ENCODE peak calls at places on chromosome 17, in eight cellular contexts. Q is thoracic aorta, X is IMR-90, C is lung, T is heart left ventricle, W is lower lobe of right lung, S is cardiac muscle cell, O is HCT116. H is an unnamed sample. For H3K36me3, the result is how much of the 10 kb centered on the place peaks cover.

GRCh38 chr17:4949321-4950074 is 1.2 kb upstream of the PFN1 start:
- DNase-seq in S (peak), Q (no peak), T (peak), X (peak), W (peak), O (peak), C (peak), H (peak)

GRCh38 chr17:49616546-49617205 is 41.0 kb downstream of the NXPH3 start:
- DNase-seq in T (peak), S (no peak), O (no peak), X (no peak), Q (no peak), C (peak), W (no peak), H (no peak)

GRCh38 chr17:7982171-7982570 is 20.2 kb upstream of the GUCY2D start:
- DNase-seq in O (no peak), Q (no peak), W (no peak), X (peak), T (no peak), S (no peak), C (no peak), H (peak)

GRCh38 chr17:76408037-76408849 is 23.8 kb downstream of the SPHK1 start:
- DNase-seq in Q (no peak), X (peak), S (peak), O (peak), T (peak), W (peak), C (peak), H (no peak)

GRCh38 chr17:17672453-17673368 is 8.5 kb upstream of the RAI1 start:
- DNase-seq in O (no peak), X (no peak), T (no peak), W (no peak), C (no peak), Q (no peak), S (no peak), H (no peak)

GRCh38 chr17:8925808-8926207 is 39.7 kb downstream of the PIK3R5 start:
- DNase-seq in Q (no peak), O (no peak), C (no peak), T (no peak), X (no peak), W (no peak), S (no peak), H (no peak)

GRCh38 chr17:68821860-68822693 is 133.1 kb downstream of the ABCA8 start:
- DNase-seq in C (no peak), S (peak), O (peak), W (no peak), Q (no peak), T (no peak), X (peak), H (no peak)

GRCh38 chr17:83145831-83146230 is 66.4 kb downstream of the METRNL start:
- DNase-seq in X (no peak), T (no peak), O (no peak), W (no peak), C (peak), Q (no peak), S (no peak), H (peak)

GRCh38 chr17:36944488-36945040 is 4.2 kb upstream of the AATF start:
- DNase-seq in Q (no peak), X (no peak), C (no peak), O (no peak), W (no peak), T (no peak), S (no peak), H (no peak)

GRCh38 chr17:4974064-4974670 is 6.5 kb upstream of the SPAG7 start:
- DNase-seq in T (peak), C (no peak), S (peak), Q (no peak), W (no peak), X (no peak), O (no peak), H (no peak)

GRCh38 chr17:68290955-68291835 is at the start of the genes ARSG and SLC16A6:
- DNase-seq in Q (no peak), X (peak), O (peak), W (peak), T (peak), C (peak), S (peak), H (no peak)

GRCh38 chr17:55795098-55795497 is 44.2 kb downstream of the PCTP start:
- DNase-seq in S (no peak), O (no peak), W (no peak), Q (no peak), C (no peak), X (no peak), T (no peak), H (no peak)

GRCh38 chr17:8941520-8941919 is 24.0 kb downstream of the PIK3R5 start:
- DNase-seq in W (peak), X (no peak), S (no peak), Q (no peak), T (no peak), O (no peak), C (no peak), H (no peak)

GRCh38 chr17:1509255-1509943 is 7.0 kb downstream of the INPP5K start:
- DNase-seq in C (no peak), O (no peak), X (no peak), S (no peak), W (no peak), T (no peak), Q (no peak), H (no peak)

GRCh38 chr17:42809250-42809649 is 10.6 kb downstream of the CNTD1 start:
- DNase-seq in X (peak), C (no peak), O (no peak), W (no peak), T (no peak), Q (no peak), S (no peak), H (no peak)

GRCh38 chr17:49910858-49911204 is 58.2 kb upstream of the DLX4 start:
- DNase-seq in O (no peak), W (no peak), T (no peak), Q (no peak), S (no peak), C (no peak), X (no peak), H (no peak)

GRCh38 chr17:34852141-34852540 is 109.1 kb downstream of the CCT6B start:
- DNase-seq in S (no peak), T (no peak), O (no peak), Q (no peak), W (no peak), C (no peak), X (no peak), H (no peak)

GRCh38 chr17:2050246-2050866 is 4.5 kb upstream of the HIC1 start:
- DNase-seq in C (no peak), O (peak), S (peak), W (peak), X (peak), Q (no peak), T (peak), H (peak)

GRCh38 chr17:50127661-50128361 is 2.1 kb downstream of the SAMD14 start:
- DNase-seq in T (no peak), W (no peak), Q (no peak), O (no peak), C (no peak), X (peak), S (no peak), H (no peak)

GRCh38 chr17:28727727-28728363 is 743 bp upstream of the NEK8 start:
- DNase-seq in X (peak), C (peak), S (peak), O (peak), Q (no peak), W (peak), T (peak), H (no peak)

GRCh38 chr17:34252138-34252889 is 2.8 kb upstream of the CCL2 start:
- DNase-seq in T (peak), O (no peak), X (peak), W (peak), S (peak), Q (peak), C (peak), H (peak)

GRCh38 chr17:77468897-77469296 is 328.1 kb downstream of the SEC14L1 start:
- DNase-seq in C (no peak), X (no peak), O (no peak), Q (no peak), S (no peak), T (peak), W (no peak), H (no peak)
- H3K36me3 ChIP-seq in C (under half), X (under half), O (under half), Q (under half), S (under half), T (under half), W (under half), H (under half)

DNA sequence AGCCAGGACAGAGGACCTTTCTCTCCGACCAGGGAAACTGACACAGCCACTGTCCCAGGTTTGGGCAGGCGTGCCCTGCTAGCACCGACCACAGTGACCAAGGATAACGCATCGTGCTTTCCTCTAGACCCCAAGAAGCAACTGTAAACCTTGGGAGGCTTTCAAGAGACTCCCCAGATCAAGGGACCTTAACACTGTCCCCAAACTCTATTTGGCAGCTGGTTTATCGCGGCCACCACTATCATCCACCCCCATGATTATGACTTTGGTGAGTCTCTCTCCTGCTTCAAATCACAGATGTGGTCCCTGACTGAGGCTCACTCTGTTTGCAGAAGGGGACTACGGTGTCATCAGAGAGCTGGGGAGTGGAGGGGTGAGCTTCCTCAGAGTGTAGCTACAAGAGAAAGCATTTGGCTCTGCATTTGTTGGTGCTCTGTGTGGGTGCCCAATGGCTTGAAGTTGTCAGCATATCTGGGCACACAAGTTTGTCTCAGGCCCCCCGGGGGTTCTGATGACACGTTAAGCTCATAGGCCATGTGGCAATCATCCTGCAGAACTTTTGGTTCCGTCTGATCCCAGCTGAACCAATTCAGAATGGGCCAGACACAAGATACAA is 408.0 kb downstream of the SLC39A11 start:
- DNase-seq in C (no peak), Q (no peak), W (no peak), X (no peak), T (no peak), O (no peak), S (no peak), H (no peak)
- H3K27ac ChIP-seq in C (peak), Q (no peak), W (peak), X (peak), T (no peak), O (peak), S (no peak), H (no peak)

DNA sequence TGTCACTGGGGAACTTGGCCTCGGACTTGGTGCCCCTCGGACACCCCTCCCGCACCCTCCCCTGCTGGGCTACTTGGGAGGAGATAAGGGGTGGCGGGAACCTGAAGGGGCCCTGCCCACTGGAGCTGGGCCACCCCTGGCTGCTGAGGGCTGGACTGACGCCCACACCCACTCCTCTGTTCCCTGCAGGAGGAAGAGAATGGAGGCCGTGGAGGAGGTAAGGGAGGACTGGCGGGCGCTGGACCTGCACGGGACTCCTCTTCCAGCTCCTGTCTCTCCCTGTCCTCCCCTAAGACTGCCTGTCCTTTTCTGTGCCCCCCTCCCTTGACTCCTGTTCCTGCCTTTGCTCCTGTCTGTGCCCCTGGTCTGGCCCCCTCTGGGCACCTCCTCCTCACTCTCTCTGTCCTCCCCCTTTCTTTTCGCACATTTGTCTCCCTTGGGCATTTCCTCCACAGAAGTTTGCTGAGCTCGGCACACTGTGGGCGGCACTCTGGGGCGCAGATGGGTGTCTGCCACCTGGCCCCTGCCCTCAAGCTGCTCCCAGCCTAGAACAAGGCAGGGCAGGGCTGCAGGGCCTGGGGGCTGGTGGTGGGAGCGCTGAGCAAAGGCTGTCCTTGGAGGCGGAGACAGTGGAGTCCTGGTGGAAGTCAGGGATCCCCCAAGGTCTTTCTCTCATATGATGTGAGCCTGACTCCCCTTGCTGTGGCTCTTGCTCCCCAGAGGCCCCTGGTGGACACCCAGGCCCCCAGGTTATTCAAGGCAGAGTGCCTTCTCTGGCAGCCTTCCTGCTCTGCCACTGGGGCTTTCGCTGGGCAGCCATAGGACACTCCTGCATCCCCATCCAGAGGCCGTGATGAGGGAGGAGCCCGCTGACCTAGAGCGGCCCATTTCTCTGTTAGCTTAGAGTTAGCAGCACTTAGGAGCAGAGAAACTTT is 32.7 kb downstream of the ARHGAP23 start:
- DNase-seq in S (no peak), W (no peak), Q (no peak), X (no peak), O (no peak), C (no peak), T (no peak), H (no peak)
- H3K36me3 ChIP-seq in S (under half), W (under half), Q (under half), X (half or more), O (under half), C (under half), T (under half), H (half or more)

GRCh38 chr17:46122486-46122871 is 70.8 kb downstream of the KANSL1 start:
- DNase-seq in Q (no peak), C (no peak), T (no peak), X (no peak), O (no peak), W (no peak), S (no peak), H (no peak)
- H3K27ac ChIP-seq in Q (no peak), C (no peak), T (no peak), X (no peak), O (no peak), W (no peak), S (peak), H (no peak)

DNA sequence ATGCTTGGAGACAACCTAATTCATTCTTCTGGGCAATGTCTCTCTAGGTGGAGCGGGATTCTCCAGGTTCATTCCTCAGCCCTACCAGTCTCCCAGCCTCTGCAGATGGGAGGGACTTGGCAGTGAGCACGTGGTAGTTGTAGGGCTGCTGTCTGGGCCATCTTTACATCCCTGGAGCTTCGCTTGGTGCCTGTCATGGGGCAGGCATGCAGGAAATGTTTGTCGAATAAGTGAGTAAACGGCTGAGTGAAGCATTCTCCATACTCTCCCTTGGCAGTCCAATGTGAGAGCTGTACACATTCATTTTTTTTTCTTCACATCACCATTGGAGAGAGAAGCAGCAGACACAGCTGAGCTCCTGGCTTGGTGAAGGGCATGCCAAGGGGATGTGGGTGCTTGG is 387.5 kb downstream of the UTP18 start:
- DNase-seq in W (no peak), O (no peak), S (no peak), Q (no peak), X (no peak), T (no peak), C (no peak), H (no peak)
- H3K36me3 ChIP-seq in W (under half), O (under half), S (under half), Q (under half), X (under half), T (under half), C (under half), H (under half)

DNA sequence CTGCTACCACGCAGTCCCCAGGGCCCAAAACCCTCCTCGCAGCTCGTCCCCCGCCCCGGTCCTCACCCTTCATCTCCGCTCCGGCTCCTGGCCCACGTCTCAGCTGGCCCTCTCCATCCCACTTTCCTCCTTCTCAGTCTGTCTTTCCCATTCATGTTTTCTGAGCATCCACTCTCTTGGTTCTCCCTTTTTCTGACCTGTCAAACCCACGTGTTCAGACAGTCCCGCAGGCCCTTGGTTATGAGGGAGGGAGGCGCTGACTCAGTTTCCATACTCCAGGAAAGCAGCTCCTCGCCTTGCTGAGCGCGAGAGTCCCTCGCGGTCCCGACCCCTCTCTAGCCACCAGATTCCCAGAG is 392 bp upstream of the HID1 start:
- DNase-seq in O (no peak), C (no peak), T (no peak), S (no peak), W (no peak), X (no peak), Q (no peak), H (no peak)
- H3K27ac ChIP-seq in O (no peak), C (no peak), T (no peak), S (no peak), W (peak), X (no peak), Q (no peak), H (no peak)

GRCh38 chr17:57124053-57124452 is 39.0 kb downstream of the AKAP1 start:
- DNase-seq in S (no peak), T (no peak), W (no peak), X (no peak), Q (no peak), C (no peak), O (no peak), H (no peak)
- H3K36me3 ChIP-seq in S (under half), T (under half), W (half or more), X (under half), Q (half or more), C (under half), O (under half), H (under half)

DNA sequence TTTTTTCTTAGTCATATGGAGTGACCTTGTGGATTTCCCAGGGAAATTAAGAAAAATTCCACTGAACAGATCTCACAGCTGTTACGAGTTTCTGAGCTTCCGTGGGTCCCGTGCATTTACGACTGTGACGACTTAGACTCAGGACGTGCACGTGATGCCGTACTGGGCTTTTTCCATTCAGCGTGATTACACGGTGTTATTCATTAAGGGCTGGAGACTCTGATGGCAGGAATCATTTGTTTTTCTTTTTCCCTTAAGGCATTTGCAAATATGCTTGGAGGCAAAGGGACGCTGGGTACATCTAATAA is 57.2 kb downstream of the TBC1D16 start:
- DNase-seq in X (no peak), C (no peak), S (no peak), O (no peak), W (no peak), T (no peak), Q (no peak), H (no peak)
- H3K27ac ChIP-seq in X (no peak), C (no peak), S (no peak), O (no peak), W (no peak), T (no peak), Q (no peak), H (no peak)

GRCh38 chr17:79446347-79446746 is 164.5 kb downstream of the RBFOX3 start:
- DNase-seq in C (no peak), S (no peak), O (no peak), T (no peak), Q (no peak), W (no peak), X (no peak), H (no peak)
- H3K36me3 ChIP-seq in C (under half), S (under half), O (under half), T (under half), Q (under half), W (under half), X (under half), H (under half)

H was measured in esophagus muscularis mucosa.